ENCODE peak calls at places on chromosomes 5 and 9, in five cellular contexts. O is tibial nerve; T is NAMALWA; K is retinal pigment epithelial cell; Y is stimulated activated CD4-positive, alpha-beta T cell treated with anti-CD3 and anti-CD28 coated beads, Interleukin-15, amount 100 ng/mL, for 24 hours. R is an unnamed sample.

GRCh38 chr5:90843443-90843842 is 284.8 kb downstream of the ADGRV1 start:
- DNase-seq in O (no peak), T (no peak), K (no peak), Y (no peak), R (no peak)

GRCh38 chr9:16191237-16191636 is 638.4 kb downstream of the CCDC171 start:
- DNase-seq in O (no peak), T (no peak), K (no peak), Y (no peak), R (peak; percentile 39)

GRCh38 chr5:167049043-167049663 is 1242.3 kb upstream of the WWC1 start:
- DNase-seq in O (peak; percentile 19), T (peak; percentile 75), K (no peak), Y (peak; percentile 2), R (peak; percentile 63)

GRCh38 chr9:122912671-122912963 is 506 bp downstream of the ZBTB6 start:
- DNase-seq in O (no peak), T (no peak), K (no peak), Y (no peak), R (no peak)

GRCh38 chr9:108921200-108921599 is 12.7 kb downstream of the ELP1 start:
- DNase-seq in O (no peak), T (no peak), K (no peak), Y (no peak), R (no peak)

GRCh38 chr9:37992924-37993349 is 76.1 kb downstream of the SHB start:
- DNase-seq in O (no peak), T (no peak), K (no peak), Y (no peak), R (no peak)

GRCh38 chr5:73131711-73132428 is 11.5 kb downstream of the TMEM171 start:
- DNase-seq in O (no peak), T (no peak), K (no peak), Y (no peak), R (no peak)

GRCh38 chr5:25418978-25419377 is 774.2 kb upstream of the CDH10 start:
- DNase-seq in O (no peak), T (no peak), K (no peak), Y (no peak), R (no peak)

GRCh38 chr5:146520731-146521130 is 4.7 kb upstream of the GPR151 start:
- DNase-seq in O (no peak), T (no peak), K (no peak), Y (no peak), R (no peak)

GRCh38 chr5:115920171-115920725 is 42.0 kb upstream of the LVRN start:
- DNase-seq in O (no peak), T (no peak), K (no peak), Y (no peak), R (peak; percentile 61)

GRCh38 chr9:70229579-70229978 is 29.2 kb upstream of the SMC5 start:
- DNase-seq in O (no peak), T (peak; percentile 41), K (no peak), Y (no peak), R (peak; percentile 73)